ENCODE peak calls at places on chromosomes 6 and 20, in five cellular contexts. One of them, this sample, is unnamed.
A peak's percentile ranks its signal among the peaks of the same experiment; 100 is the strongest.

GRCh38 chr6:2891768-2892170 is 11.3 kb downstream of the SERPINB9 start:
- DNase-seq in adrenal gland: no peak
- DNase-seq in Peyer's patch: peak; percentile 88
- DNase-seq in GM12878: peak; percentile 89
- DNase-seq in sigmoid colon: no peak
- DNase-seq in this sample: no peak

GRCh38 chr20:10618611-10619245 is 55.1 kb downstream of the JAG1 start:
- DNase-seq in sigmoid colon: no peak
- DNase-seq in Peyer's patch: no peak
- DNase-seq in GM12878: no peak
- DNase-seq in adrenal gland: no peak
- DNase-seq in this sample: no peak

GRCh38 chr6:36075656-36076055 is 48.0 kb downstream of the MAPK14 start:
- DNase-seq in adrenal gland: no peak
- DNase-seq in GM12878: no peak
- DNase-seq in sigmoid colon: no peak
- DNase-seq in Peyer's patch: no peak
- DNase-seq in this sample: no peak

GRCh38 chr6:70551566-70551965 is 15.2 kb upstream of the SDHAF4 start:
- DNase-seq in adrenal gland: no peak
- DNase-seq in sigmoid colon: no peak
- DNase-seq in Peyer's patch: no peak
- DNase-seq in GM12878: no peak
- DNase-seq in this sample: no peak

GRCh38 chr6:96499781-96500180 is 21.8 kb upstream of the UFL1 start:
- DNase-seq in Peyer's patch: peak; percentile 50
- DNase-seq in adrenal gland: no peak
- DNase-seq in sigmoid colon: no peak
- DNase-seq in GM12878: no peak
- DNase-seq in this sample: no peak

GRCh38 chr6:15420959-15421438 is 175.1 kb downstream of the JARID2 start:
- DNase-seq in adrenal gland: no peak
- DNase-seq in GM12878: no peak
- DNase-seq in sigmoid colon: no peak
- DNase-seq in Peyer's patch: no peak
- DNase-seq in this sample: no peak

GRCh38 chr6:17358515-17358914 is 34.9 kb upstream of the CAP2 start:
- DNase-seq in GM12878: no peak
- DNase-seq in sigmoid colon: no peak
- DNase-seq in adrenal gland: no peak
- DNase-seq in Peyer's patch: no peak
- DNase-seq in this sample: no peak

GRCh38 chr6:143245656-143246055 is 185.0 kb downstream of the AIG1 start:
- DNase-seq in Peyer's patch: no peak
- DNase-seq in GM12878: no peak
- DNase-seq in sigmoid colon: no peak
- DNase-seq in adrenal gland: no peak
- DNase-seq in this sample: no peak

GRCh38 chr6:44072959-44073611 is 54.2 kb downstream of the MRPL14 start:
- DNase-seq in GM12878: no peak
- DNase-seq in Peyer's patch: peak; percentile 43
- DNase-seq in sigmoid colon: peak; percentile 90
- DNase-seq in adrenal gland: peak; percentile 84
- DNase-seq in this sample: peak; percentile 78

GRCh38 chr6:55812509-55812908 is 62.9 kb downstream of the BMP5 start:
- DNase-seq in Peyer's patch: no peak
- DNase-seq in GM12878: no peak
- DNase-seq in adrenal gland: no peak
- DNase-seq in sigmoid colon: no peak
- DNase-seq in this sample: no peak

GRCh38 chr20:20551409-20551808 is 161.0 kb downstream of the RALGAPA2 start:
- DNase-seq in sigmoid colon: no peak
- DNase-seq in Peyer's patch: no peak
- DNase-seq in adrenal gland: no peak
- DNase-seq in GM12878: no peak
- DNase-seq in this sample: no peak

GRCh38 chr6:22263748-22264147 is 33.1 kb downstream of the PRL start:
- DNase-seq in adrenal gland: no peak
- DNase-seq in Peyer's patch: no peak
- DNase-seq in sigmoid colon: no peak
- DNase-seq in GM12878: no peak
- DNase-seq in this sample: no peak

GRCh38 chr6:35484921-35485392 is 11.9 kb downstream of the TEAD3 start:
- DNase-seq in sigmoid colon: peak; percentile 71
- DNase-seq in Peyer's patch: no peak
- DNase-seq in adrenal gland: no peak
- DNase-seq in GM12878: no peak
- DNase-seq in this sample: peak; percentile 51

GRCh38 chr6:27133281-27134227 is 113.9 kb upstream of the PRSS16 start:
- DNase-seq in GM12878: peak; percentile 63
- DNase-seq in Peyer's patch: peak; percentile 77
- DNase-seq in sigmoid colon: peak; percentile 77
- DNase-seq in adrenal gland: peak; percentile 69
- DNase-seq in this sample: peak; percentile 54

GRCh38 chr20:47544240-47544639 is 42.6 kb downstream of the NCOA3 start:
- DNase-seq in sigmoid colon: no peak
- DNase-seq in adrenal gland: no peak
- DNase-seq in Peyer's patch: no peak
- DNase-seq in GM12878: no peak
- DNase-seq in this sample: peak; percentile 70

GRCh38 chr20:16694176-16694575 is 35.6 kb upstream of the SNRPB2 start:
- DNase-seq in Peyer's patch: no peak
- DNase-seq in sigmoid colon: no peak
- DNase-seq in adrenal gland: no peak
- DNase-seq in GM12878: no peak
- DNase-seq in this sample: no peak

GRCh38 chr20:21048841-21049273 is 57.3 kb downstream of the LINC00237 start:
- DNase-seq in GM12878: no peak
- DNase-seq in Peyer's patch: peak; percentile 23
- DNase-seq in sigmoid colon: no peak
- DNase-seq in adrenal gland: peak; percentile 40
- DNase-seq in this sample: peak; percentile 31

GRCh38 chr6:29762051-29762450 is 38.8 kb downstream of the HLA-F start:
- DNase-seq in adrenal gland: no peak
- DNase-seq in Peyer's patch: no peak
- DNase-seq in GM12878: no peak
- DNase-seq in sigmoid colon: no peak
- DNase-seq in this sample: no peak

GRCh38 chr6:164346631-164347030 is 932.1 kb downstream of the QKI start:
- DNase-seq in sigmoid colon: no peak
- DNase-seq in Peyer's patch: no peak
- DNase-seq in GM12878: no peak
- DNase-seq in adrenal gland: no peak
- DNase-seq in this sample: no peak

GRCh38 chr6:14166821-14167220 is 49.2 kb downstream of the CD83 start:
- DNase-seq in adrenal gland: no peak
- DNase-seq in Peyer's patch: no peak
- DNase-seq in GM12878: no peak
- DNase-seq in sigmoid colon: no peak
- DNase-seq in this sample: no peak

GRCh38 chr6:112044196-112044595 is 9.7 kb upstream of the CCN6 start:
- DNase-seq in Peyer's patch: no peak
- DNase-seq in sigmoid colon: no peak
- DNase-seq in adrenal gland: no peak
- DNase-seq in GM12878: no peak
- DNase-seq in this sample: no peak

GRCh38 chr6:139841794-139842215 is 467.4 kb upstream of the CITED2 start:
- DNase-seq in sigmoid colon: no peak
- DNase-seq in Peyer's patch: no peak
- DNase-seq in GM12878: peak; percentile 75
- DNase-seq in adrenal gland: no peak
- DNase-seq in this sample: no peak

GRCh38 chr20:38164624-38165088 is 414 bp downstream of the TGM2 start:
- DNase-seq in Peyer's patch: no peak
- DNase-seq in GM12878: no peak
- DNase-seq in adrenal gland: no peak
- DNase-seq in sigmoid colon: peak; percentile 70
- DNase-seq in this sample: no peak

GRCh38 chr6:15317934-15318902 is 72.3 kb downstream of the JARID2 start:
- DNase-seq in sigmoid colon: no peak
- DNase-seq in GM12878: no peak
- DNase-seq in adrenal gland: no peak
- DNase-seq in Peyer's patch: no peak
- DNase-seq in this sample: no peak

GRCh38 chr6:158408552-158409130 is 96.4 kb downstream of the TULP4 start:
- DNase-seq in Peyer's patch: no peak
- DNase-seq in adrenal gland: peak; percentile 33
- DNase-seq in GM12878: no peak
- DNase-seq in sigmoid colon: peak; percentile 68
- DNase-seq in this sample: no peak

GRCh38 chr6:43269273-43270007 is 26.2 kb downstream of the TTBK1 start:
- DNase-seq in Peyer's patch: peak; percentile 31
- DNase-seq in adrenal gland: peak; percentile 53
- DNase-seq in sigmoid colon: no peak
- DNase-seq in GM12878: no peak
- DNase-seq in this sample: peak; percentile 25

GRCh38 chr20:34514897-34515483 is 1.2 kb upstream of the DYNLRB1 start:
- DNase-seq in GM12878: no peak
- DNase-seq in Peyer's patch: no peak
- DNase-seq in sigmoid colon: no peak
- DNase-seq in adrenal gland: no peak
- DNase-seq in this sample: no peak

GRCh38 chr6:163814494-163815364 is 400.2 kb downstream of the QKI start:
- DNase-seq in GM12878: peak; percentile 34
- DNase-seq in sigmoid colon: no peak
- DNase-seq in adrenal gland: peak; percentile 57
- DNase-seq in Peyer's patch: peak; percentile 19
- DNase-seq in this sample: no peak

GRCh38 chr20:55053389-55053788 is 578.0 kb downstream of the DOK5 start:
- DNase-seq in adrenal gland: no peak
- DNase-seq in sigmoid colon: no peak
- DNase-seq in Peyer's patch: no peak
- DNase-seq in GM12878: no peak
- DNase-seq in this sample: no peak

GRCh38 chr6:35436071-35436865 is 15.9 kb upstream of the FANCE start:
- DNase-seq in sigmoid colon: no peak
- DNase-seq in adrenal gland: no peak
- DNase-seq in Peyer's patch: no peak
- DNase-seq in GM12878: no peak
- DNase-seq in this sample: no peak

GRCh38 chr6:45921703-45922270 is 93.9 kb downstream of the CLIC5 start:
- DNase-seq in sigmoid colon: peak; percentile 75
- DNase-seq in adrenal gland: no peak
- DNase-seq in GM12878: no peak
- DNase-seq in Peyer's patch: no peak
- DNase-seq in this sample: no peak

GRCh38 chr20:45111799-45112471 is 3.0 kb downstream of the WFDC5 start:
- DNase-seq in adrenal gland: no peak
- DNase-seq in sigmoid colon: no peak
- DNase-seq in Peyer's patch: no peak
- DNase-seq in GM12878: no peak
- DNase-seq in this sample: peak; percentile 47

GRCh38 chr6:85614780-85615179 is 21.1 kb upstream of the SNX14 start:
- DNase-seq in GM12878: no peak
- DNase-seq in Peyer's patch: no peak
- DNase-seq in adrenal gland: no peak
- DNase-seq in sigmoid colon: no peak
- DNase-seq in this sample: no peak
- TF ChIP-seq POLR2A in GM12878: peak; percentile 46
- TF ChIP-seq POLR2A in Peyer's patch: no peak
- TF ChIP-seq POLR2A in adrenal gland: no peak
- TF ChIP-seq POLR2A in sigmoid colon: no peak
- TF ChIP-seq POLR2A in this sample: no peak

GRCh38 chr20:58024241-58024721 is 204.2 kb downstream of the ANKRD60 start:
- DNase-seq in sigmoid colon: no peak
- DNase-seq in Peyer's patch: no peak
- DNase-seq in adrenal gland: no peak
- DNase-seq in GM12878: no peak
- DNase-seq in this sample: no peak

GRCh38 chr20:58023781-58024180 is 204.7 kb downstream of the ANKRD60 start:
- DNase-seq in Peyer's patch: no peak
- DNase-seq in sigmoid colon: no peak
- DNase-seq in GM12878: no peak
- DNase-seq in adrenal gland: no peak
- DNase-seq in this sample: no peak

GRCh38 chr20:58022711-58023110 is 205.7 kb downstream of the ANKRD60 start:
- DNase-seq in GM12878: no peak
- DNase-seq in Peyer's patch: no peak
- DNase-seq in adrenal gland: no peak
- DNase-seq in sigmoid colon: no peak
- DNase-seq in this sample: no peak

GRCh38 chr20:58021481-58021880 is 207.0 kb downstream of the ANKRD60 start:
- DNase-seq in sigmoid colon: peak; percentile 77
- DNase-seq in adrenal gland: no peak
- DNase-seq in Peyer's patch: no peak
- DNase-seq in GM12878: no peak
- DNase-seq in this sample: peak; percentile 16

GRCh38 chr20:58023346-58023745 is 205.1 kb downstream of the ANKRD60 start:
- DNase-seq in Peyer's patch: no peak
- DNase-seq in sigmoid colon: no peak
- DNase-seq in adrenal gland: no peak
- DNase-seq in GM12878: no peak
- DNase-seq in this sample: no peak
- H3K27me3 ChIP-seq in Peyer's patch: no peaks in the 10 kb centered on the region
- H3K27me3 ChIP-seq in sigmoid colon: no peaks in the 10 kb centered on the region
- H3K27me3 ChIP-seq in adrenal gland: peaks cover 11% of the 10 kb centered on the region
- H3K27me3 ChIP-seq in GM12878: no peaks in the 10 kb centered on the region
- H3K27me3 ChIP-seq in this sample: no peaks in the 10 kb centered on the region

GRCh38 chr6:7260291-7261029 is 52.5 kb downstream of the SSR1 start:
- DNase-seq in sigmoid colon: peak; percentile 42
- DNase-seq in Peyer's patch: no peak
- DNase-seq in GM12878: no peak
- DNase-seq in adrenal gland: no peak
- DNase-seq in this sample: no peak
- H3K4me3 ChIP-seq in sigmoid colon: peak overlapping the region; percentile 59
- H3K4me3 ChIP-seq in Peyer's patch: peak overlapping the region; percentile 56
- H3K4me3 ChIP-seq in GM12878: peak overlapping the region; percentile 71
- H3K4me3 ChIP-seq in adrenal gland: peak overlapping the region; percentile 71
- H3K4me3 ChIP-seq in this sample: peak overlapping the region; percentile 75

DNA sequence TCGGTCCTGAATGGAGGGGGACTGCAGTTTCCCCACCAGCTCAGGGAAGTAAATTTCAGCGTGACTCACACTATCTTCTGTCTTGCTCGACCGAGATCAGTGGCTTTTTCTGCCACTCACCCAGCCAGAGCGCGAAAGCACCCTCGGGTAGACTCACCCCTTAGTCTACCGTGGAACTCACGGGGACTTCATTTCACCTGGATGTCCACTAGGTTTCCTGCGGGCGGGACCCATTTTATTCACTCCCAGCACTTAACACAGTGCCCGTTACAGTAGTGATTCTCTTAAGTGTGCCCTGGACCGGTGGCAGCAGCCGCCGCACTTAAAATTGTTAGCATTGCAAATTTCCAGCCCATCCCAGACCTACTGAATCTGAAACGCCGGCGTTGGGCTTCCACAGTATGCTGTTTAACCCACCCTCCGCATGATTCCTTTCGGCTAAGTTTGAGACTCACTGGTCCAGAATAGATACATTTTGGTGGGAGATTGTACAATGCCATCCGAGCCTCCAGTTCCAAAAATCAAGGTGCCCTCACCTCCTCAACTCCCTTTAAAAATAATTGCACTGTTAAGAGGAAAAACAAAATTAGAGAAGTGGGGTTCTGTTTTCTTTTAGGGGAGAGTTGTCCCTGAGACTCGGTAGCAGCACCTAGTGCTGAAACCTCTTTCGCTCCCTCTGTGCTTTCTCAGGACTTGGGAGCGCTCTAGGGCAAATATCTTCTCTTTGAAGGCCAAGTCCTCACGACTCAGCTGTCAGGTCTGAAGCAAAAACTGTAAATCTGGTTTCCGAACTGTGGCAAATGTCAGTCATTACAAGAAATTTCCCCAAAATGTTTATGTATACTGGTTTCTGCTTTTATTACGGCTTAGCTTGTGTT is 1.0 kb downstream of the SMPDL3A start:
- DNase-seq in GM12878: no peak
- DNase-seq in Peyer's patch: no peak
- DNase-seq in sigmoid colon: no peak
- DNase-seq in adrenal gland: no peak
- DNase-seq in this sample: peak; percentile 71
- TF ChIP-seq POLR2A in GM12878: no peak
- TF ChIP-seq POLR2A in Peyer's patch: no peak
- TF ChIP-seq POLR2A in sigmoid colon: no peak
- TF ChIP-seq POLR2A in adrenal gland: peak; percentile 16
- TF ChIP-seq POLR2A in this sample: no peak

This sample was measured in thyroid gland.